ENCODE peak calls at places on chromosome 6, in four cellular contexts. Z is HepG2, A is K562, F is GM12878. M is an unnamed sample.

GRCh38 chr6:84763397-84764331 is 734 bp downstream of the TBX18 start:
- DNase-seq in Z (no peak), F (no peak), A (peak), M (peak)

GRCh38 chr6:15366003-15366535 is 120.2 kb downstream of the JARID2 start:
- DNase-seq in A (no peak), F (no peak), Z (no peak), M (no peak)

GRCh38 chr6:95553880-95554279 is 23.5 kb upstream of the MANEA start:
- DNase-seq in F (no peak), Z (no peak), A (no peak), M (no peak)

GRCh38 chr6:313917-314316 is 21.6 kb downstream of the DUSP22 start:
- DNase-seq in F (no peak), Z (no peak), A (no peak), M (no peak)

GRCh38 chr6:159934181-159934580 is 34.7 kb upstream of the IGF2R start:
- DNase-seq in F (no peak), A (no peak), Z (no peak), M (no peak)

GRCh38 chr6:36971926-36972673 is 13.9 kb downstream of the MTCH1 start:
- DNase-seq in Z (no peak), A (no peak), F (no peak), M (no peak)

GRCh38 chr6:137043710-137044365 is 927 bp downstream of the IL20RA start:
- DNase-seq in Z (no peak), A (no peak), F (no peak), M (no peak)

GRCh38 chr6:154606457-154606856 is 96.0 kb upstream of the CNKSR3 start:
- DNase-seq in F (peak), A (no peak), Z (no peak), M (no peak)

GRCh38 chr6:108671790-108672189 is 111.1 kb downstream of the FOXO3 start:
- DNase-seq in Z (no peak), A (no peak), F (no peak), M (no peak)

GRCh38 chr6:3775386-3775785 is 23.9 kb upstream of the PXDC1 start:
- DNase-seq in F (no peak), Z (no peak), A (no peak), M (no peak)

GRCh38 chr6:84135291-84135690 is 92.2 kb downstream of the CEP162 start:
- DNase-seq in Z (no peak), A (peak), F (no peak), M (no peak)

GRCh38 chr6:106547961-106548453 is 81.3 kb downstream of the RTN4IP1 start:
- DNase-seq in Z (peak), F (no peak), A (peak), M (no peak)

GRCh38 chr6:6915813-6916547 is 191.8 kb upstream of the RREB1 start:
- DNase-seq in Z (no peak), A (no peak), F (no peak), M (no peak)

GRCh38 chr6:17015551-17016381 is 86.1 kb upstream of the STMND1 start:
- DNase-seq in A (no peak), F (no peak), Z (no peak), M (no peak)

GRCh38 chr6:81362246-81362645 is 390.2 kb downstream of the TENT5A start:
- DNase-seq in F (no peak), Z (no peak), A (no peak), M (no peak)
- TF ChIP-seq SP1 in F (no peak), Z (no peak), A (no peak), M (no peak)

GRCh38 chr6:19694697-19695096 is 142.5 kb upstream of the ID4 start:
- DNase-seq in A (no peak), Z (no peak), F (no peak), M (no peak)
- TF ChIP-seq TARDBP in A (no peak), Z (no peak), F (no peak), M (no peak)

GRCh38 chr6:69232506-69233194 is 564.2 kb downstream of the LMBRD1 start:
- DNase-seq in Z (peak), A (peak), F (no peak), M (peak)
- TF ChIP-seq BHLHE40 in Z (no peak), A (peak), F (peak), M (no peak)

GRCh38 chr6:127514396-127515227 is 4.5 kb downstream of the MTCL3 start:
- DNase-seq in A (no peak), F (no peak), Z (no peak), M (no peak)
- TF ChIP-seq SP1 in A (no peak), F (no peak), Z (no peak), M (no peak)

GRCh38 chr6:43890197-43891062 is 120.4 kb downstream of the VEGFA start:
- DNase-seq in A (no peak), Z (no peak), F (no peak), M (no peak)
- TF ChIP-seq TARDBP in A (no peak), Z (no peak), F (no peak), M (no peak)

DNA sequence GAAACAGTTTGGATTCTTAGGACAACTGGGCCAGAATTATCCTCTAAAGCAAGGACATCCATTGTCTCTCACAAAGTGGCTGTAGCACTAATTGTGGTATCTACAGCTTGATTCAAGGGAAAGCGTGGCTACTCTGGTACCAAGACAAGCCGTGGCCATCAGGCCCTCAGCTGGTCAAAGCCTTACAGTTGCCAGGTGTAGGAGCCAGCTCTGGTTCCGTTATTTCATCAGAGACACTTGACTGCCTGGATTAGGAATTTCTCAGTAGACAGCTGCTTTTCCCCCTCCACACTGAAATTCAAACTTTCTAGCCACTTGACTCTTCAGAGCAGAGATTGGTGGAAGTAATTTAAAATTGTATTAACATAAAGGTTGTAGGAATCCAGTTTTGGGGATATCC is 104.2 kb downstream of the ANKS1A start:
- DNase-seq in Z (no peak), F (no peak), A (no peak), M (no peak)
- TF ChIP-seq BHLHE40 in Z (no peak), F (no peak), A (no peak), M (no peak)